ENCODE peak calls at places on chromosomes 11 and 22, in six cellular contexts. L, S, I, Q, C and K are unnamed samples.

GRCh38 chr11:30171661-30172060 is 59.2 kb upstream of the FSHB start:
- DNase-seq in S (no peak), C (no peak), L (no peak), Q (no peak), I (no peak), K (no peak)

GRCh38 chr11:57588038-57588710 is 9.3 kb upstream of the SERPING1 start:
- DNase-seq in I (no peak), Q (no peak), S (no peak), C (no peak), L (no peak), K (no peak)

GRCh38 chr11:19929655-19930054 is 217.0 kb downstream of the NAV2 start:
- DNase-seq in C (peak), I (no peak), Q (no peak), S (peak), L (no peak), K (no peak)

GRCh38 chr11:95282337-95282751 is 51.3 kb upstream of the SESN3 start:
- DNase-seq in L (no peak), S (no peak), C (peak), Q (no peak), I (no peak), K (peak)

GRCh38 chr11:101442936-101443521 is 140.8 kb downstream of the TRPC6 start:
- DNase-seq in S (no peak), L (no peak), I (no peak), C (peak), Q (no peak), K (peak)

GRCh38 chr11:10654211-10655150 is 39.1 kb downstream of the IRAG1 start:
- DNase-seq in I (peak), L (no peak), Q (no peak), C (peak), S (peak), K (peak)

GRCh38 chr11:75549370-75549958 is 12.6 kb upstream of the SERPINH1 start:
- DNase-seq in L (no peak), I (no peak), Q (no peak), S (no peak), C (no peak), K (no peak)

GRCh38 chr22:30918761-30919160 is 49.8 kb downstream of the MORC2 start:
- DNase-seq in S (no peak), L (no peak), Q (no peak), I (no peak), C (no peak), K (no peak)

GRCh38 chr11:7665473-7666291 is 7.6 kb downstream of the CYB5R2 start:
- DNase-seq in Q (no peak), S (peak), C (peak), I (no peak), L (peak), K (peak)

GRCh38 chr11:8839957-8840945 is 70.7 kb upstream of the AKIP1 start:
- DNase-seq in I (peak), Q (no peak), L (peak), S (peak), C (peak), K (no peak)

GRCh38 chr22:23910496-23911190 is 16.5 kb downstream of the MIF start:
- DNase-seq in I (no peak), Q (no peak), L (no peak), C (no peak), S (no peak), K (no peak)

GRCh38 chr11:7904910-7905309 is 26.2 kb downstream of the OR10A6 start:
- DNase-seq in I (no peak), C (no peak), Q (no peak), S (peak), L (no peak), K (peak)

GRCh38 chr22:37088108-37088605 is 21.4 kb downstream of the TMPRSS6 start:
- DNase-seq in S (peak), L (no peak), Q (no peak), I (no peak), C (no peak), K (peak)

GRCh38 chr22:46251266-46251665 is 1.2 kb upstream of the CDPF1 start:
- DNase-seq in S (no peak), C (no peak), Q (no peak), L (no peak), I (no peak), K (no peak)

GRCh38 chr22:27676545-27677188 is 124.9 kb downstream of the MN1 start:
- DNase-seq in Q (no peak), L (no peak), C (no peak), I (no peak), S (no peak), K (no peak)

GRCh38 chr11:11072067-11072466 is 214.2 kb upstream of the ZBED5 start:
- DNase-seq in I (no peak), L (peak), Q (no peak), C (no peak), S (no peak), K (peak)

GRCh38 chr11:45906096-45906682 is 882 bp downstream of the FREY1 start:
- DNase-seq in Q (no peak), C (peak), I (no peak), S (no peak), L (peak), K (peak)

GRCh38 chr11:12803086-12803826 is 129.0 kb downstream of the TEAD1 start:
- DNase-seq in C (peak), S (peak), Q (no peak), L (no peak), I (peak), K (no peak)

GRCh38 chr22:50046019-50046415 is 12.1 kb downstream of the TTLL8 start:
- DNase-seq in S (no peak), Q (no peak), L (no peak), I (no peak), C (no peak), K (no peak)

GRCh38 chr22:27405672-27406388 is 395.7 kb downstream of the MN1 start:
- DNase-seq in C (peak), L (peak), S (peak), Q (peak), I (peak), K (peak)

GRCh38 chr11:92224394-92225205 is at the start of gene FAT3:
- DNase-seq in Q (no peak), I (peak), S (peak), L (peak), C (peak), K (peak)

GRCh38 chr11:43685483-43685882 is 4.9 kb downstream of the HSD17B12 start:
- DNase-seq in Q (no peak), S (no peak), C (peak), L (no peak), I (no peak), K (no peak)

GRCh38 chr11:96578379-96578778 is 188.6 kb downstream of the JRKL start:
- DNase-seq in C (no peak), Q (no peak), L (no peak), S (no peak), I (no peak), K (no peak)

GRCh38 chr11:120657306-120658070 is 145.9 kb downstream of the GRIK4 start:
- DNase-seq in S (no peak), Q (no peak), C (no peak), L (no peak), I (no peak), K (peak)

GRCh38 chr22:30312053-30312452 is 14.7 kb downstream of the TBC1D10A start:
- DNase-seq in S (peak), Q (no peak), C (peak), I (no peak), L (no peak), K (peak)

GRCh38 chr11:6755953-6756347 is 15.8 kb downstream of the OR2AG2 start:
- DNase-seq in C (no peak), I (no peak), S (no peak), Q (no peak), L (no peak), K (no peak)

GRCh38 chr11:68891356-68891948 is 12.2 kb downstream of the MRPL21 start:
- DNase-seq in S (no peak), C (no peak), L (no peak), Q (no peak), I (no peak), K (no peak)

GRCh38 chr11:65072631-65072966 is 11.2 kb downstream of the CDCA5 start:
- DNase-seq in I (no peak), S (no peak), L (no peak), Q (no peak), C (no peak), K (no peak)
- H2AFZ ChIP-seq in I (no peak), S (no peak), L (no peak), Q (no peak), C (no peak), K (no peak)

GRCh38 chr11:131192628-131193027 is 177.8 kb upstream of the NTM start:
- DNase-seq in L (no peak), S (no peak), I (no peak), Q (no peak), C (no peak), K (no peak)
- H3K18ac ChIP-seq in L (no peak), S (no peak), I (no peak), Q (no peak), C (no peak), K (no peak)

DNA sequence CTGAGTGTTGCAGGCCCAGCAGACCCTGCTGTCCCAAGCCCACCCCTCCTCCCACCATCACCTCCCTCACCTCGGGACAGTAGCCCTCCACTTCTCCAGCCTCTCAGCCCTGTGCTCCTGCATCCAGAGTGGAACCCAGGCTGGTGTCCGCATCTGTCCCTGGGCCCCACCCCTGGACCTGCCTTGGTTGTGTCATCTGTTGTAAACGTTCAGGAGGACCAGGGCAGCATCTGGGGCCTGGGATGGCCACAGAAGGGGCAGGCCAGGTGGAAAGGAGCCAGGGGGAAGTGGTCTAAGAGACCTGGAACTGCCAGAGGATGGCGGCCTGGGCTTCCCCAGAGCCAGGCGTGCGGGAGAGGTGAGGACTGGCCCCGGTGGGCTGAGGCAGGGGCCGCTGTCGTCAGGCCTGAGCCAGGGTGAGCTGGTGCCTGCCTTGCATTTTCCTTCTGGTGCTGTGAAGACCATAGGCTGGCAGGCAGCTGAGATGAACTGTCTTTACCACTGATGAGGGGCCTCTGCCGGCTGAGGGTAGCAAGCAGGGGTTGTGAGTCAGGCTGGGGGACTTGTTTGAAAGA is 26.1 kb upstream of the MGAT3 start:
- DNase-seq in Q (no peak), L (peak), I (no peak), S (no peak), C (no peak), K (no peak)
- H3K23ac ChIP-seq in Q (no peak), L (no peak), I (no peak), S (no peak), C (no peak), K (no peak)

DNA sequence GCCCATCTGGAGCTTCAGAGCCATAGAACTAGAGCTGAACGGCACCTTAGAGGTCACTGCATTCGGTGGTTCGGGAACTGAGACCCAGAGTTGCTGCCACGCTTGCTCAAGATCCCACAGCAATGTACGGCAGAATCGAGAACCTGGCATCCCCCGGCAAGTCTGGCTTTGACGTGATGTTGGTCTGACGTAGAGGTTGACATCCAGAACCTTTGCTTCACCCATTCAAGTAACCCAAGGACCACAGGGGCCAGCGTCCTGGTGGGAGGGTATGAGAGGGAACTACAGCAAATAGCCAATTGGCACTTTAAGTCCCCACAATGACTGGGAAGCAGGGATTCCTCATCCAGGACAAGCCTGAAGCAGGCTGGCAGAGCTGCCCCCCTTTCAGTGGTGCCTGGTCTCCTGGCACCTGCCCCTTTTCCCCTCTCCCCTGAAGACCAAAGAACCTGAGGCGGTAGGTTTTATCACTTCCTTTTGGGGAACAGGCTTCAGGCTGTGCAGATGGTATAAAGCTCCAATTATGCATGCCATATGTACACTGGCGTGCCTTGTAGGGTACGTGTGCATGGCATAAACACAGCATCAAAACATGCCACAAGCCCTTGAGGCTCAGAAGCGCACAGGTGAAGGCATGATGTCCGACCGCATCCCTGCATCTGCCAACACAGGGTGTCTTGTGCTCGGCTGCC is 15.3 kb upstream of the TEF start:
- DNase-seq in Q (no peak), S (no peak), L (no peak), C (no peak), I (no peak), K (no peak)
- H2AFZ ChIP-seq in Q (no peak), S (peak), L (no peak), C (no peak), I (no peak), K (no peak)

GRCh38 chr11:87971354-87971753 is 203.9 kb downstream of the RAB38 start:
- DNase-seq in C (no peak), Q (no peak), L (no peak), I (no peak), S (no peak), K (no peak)
- H3K18ac ChIP-seq in C (no peak), Q (no peak), L (no peak), I (no peak), S (no peak), K (no peak)